ENCODE peak calls at places on chromosomes 1 and 21, in six cellular contexts. Z, K, E, R, S and V are unnamed samples.

GRCh38 chr1:212712451-212713303 is 13.0 kb upstream of the BATF3 start:
- DNase-seq in Z (no peak), K (no peak), E (peak), R (no peak), S (no peak), V (peak)

GRCh38 chr1:181485276-181486097 is 2.2 kb downstream of the CACNA1E start:
- DNase-seq in Z (peak), K (no peak), E (no peak), R (no peak), S (no peak), V (no peak)

GRCh38 chr1:30315185-30315960 is 408.0 kb downstream of the MATN1 start:
- DNase-seq in Z (no peak), K (no peak), E (peak), R (no peak), S (no peak), V (no peak)

GRCh38 chr1:35030338-35031102 is 1.2 kb downstream of the ZMYM6 start:
- DNase-seq in Z (no peak), K (no peak), E (no peak), R (no peak), S (no peak), V (no peak)

GRCh38 chr21:30839304-30839703 is 9.7 kb upstream of the KRTAP7-1 start:
- DNase-seq in Z (peak), K (no peak), E (peak), R (no peak), S (no peak), V (no peak)

GRCh38 chr1:232293361-232293760 is 336.6 kb downstream of the SIPA1L2 start:
- DNase-seq in Z (no peak), K (no peak), E (no peak), R (no peak), S (no peak), V (no peak)

GRCh38 chr1:210707300-210707699 is 378.6 kb downstream of the HHAT start:
- DNase-seq in Z (no peak), K (no peak), E (no peak), R (no peak), S (no peak), V (no peak)

GRCh38 chr1:77218477-77219165 is 609 bp downstream of the PIGK start:
- DNase-seq in Z (no peak), K (no peak), E (peak), R (no peak), S (no peak), V (no peak)

GRCh38 chr1:67256291-67257172 is 51.1 kb upstream of the IL12RB2 start:
- DNase-seq in Z (no peak), K (no peak), E (no peak), R (no peak), S (no peak), V (no peak)

GRCh38 chr1:226111109-226111864 is 48.8 kb downstream of the H3-3A start:
- DNase-seq in Z (no peak), K (no peak), E (no peak), R (no peak), S (peak), V (no peak)

GRCh38 chr1:225644666-225645065 is 8.3 kb downstream of the ENAH start:
- DNase-seq in Z (no peak), K (no peak), E (no peak), R (no peak), S (no peak), V (no peak)

GRCh38 chr1:185996211-185996610 is 262.0 kb downstream of the HMCN1 start:
- DNase-seq in Z (no peak), K (peak), E (peak), R (peak), S (no peak), V (peak)

GRCh38 chr1:53738205-53739108 is 507 bp downstream of the GLIS1 start:
- DNase-seq in Z (peak), K (no peak), E (no peak), R (no peak), S (no peak), V (no peak)

GRCh38 chr1:28374297-28374696 is 4.8 kb downstream of the PHACTR4 start:
- DNase-seq in Z (no peak), K (no peak), E (no peak), R (no peak), S (no peak), V (peak)

GRCh38 chr1:37156646-37157045 is 122.3 kb upstream of the GRIK3 start:
- DNase-seq in Z (no peak), K (no peak), E (no peak), R (no peak), S (no peak), V (no peak)

GRCh38 chr1:160204526-160205241 is 500 bp upstream of the PEA15 start:
- DNase-seq in Z (no peak), K (no peak), E (no peak), R (no peak), S (peak), V (no peak)

GRCh38 chr1:228281631-228282328 is 73.9 kb downstream of the OBSCN start:
- DNase-seq in Z (no peak), K (no peak), E (no peak), R (no peak), S (no peak), V (no peak)

GRCh38 chr1:186454996-186455395 is 5.9 kb downstream of the PDC start:
- DNase-seq in Z (no peak), K (no peak), E (no peak), R (no peak), S (no peak), V (no peak)

GRCh38 chr1:206909167-206909882 is 12.1 kb downstream of the IL24 start:
- DNase-seq in Z (peak), K (no peak), E (no peak), R (peak), S (no peak), V (no peak)

GRCh38 chr1:238258510-238258909 is 367.8 kb upstream of the ZP4 start:
- DNase-seq in Z (no peak), K (no peak), E (no peak), R (no peak), S (no peak), V (no peak)

GRCh38 chr21:15848632-15849031 is 118.8 kb downstream of the USP25 start:
- DNase-seq in Z (no peak), K (no peak), E (peak), R (no peak), S (no peak), V (peak)

GRCh38 chr1:87224209-87224608 is 104.5 kb upstream of the LMO4 start:
- DNase-seq in Z (no peak), K (peak), E (peak), R (no peak), S (no peak), V (peak)

GRCh38 chr1:176056312-176056711 is 150.8 kb downstream of the COP1 start:
- DNase-seq in Z (no peak), K (no peak), E (no peak), R (no peak), S (no peak), V (no peak)

GRCh38 chr1:53362851-53363642 is 35.2 kb upstream of the LRP8 start:
- DNase-seq in Z (no peak), K (no peak), E (no peak), R (peak), S (no peak), V (no peak)

GRCh38 chr1:206117151-206117948 is at the start of gene AVPR1B:
- DNase-seq in Z (peak), K (no peak), E (peak), R (peak), S (peak), V (no peak)

GRCh38 chr1:114455102-114455785 is 55.8 kb downstream of the TRIM33 start:
- DNase-seq in Z (no peak), K (no peak), E (peak), R (no peak), S (no peak), V (no peak)

GRCh38 chr1:211639500-211640361 is 35.7 kb downstream of the NEK2 start:
- DNase-seq in Z (no peak), K (no peak), E (peak), R (no peak), S (no peak), V (peak)

GRCh38 chr1:62841587-62842169 is 57.7 kb downstream of the ATG4C start:
- DNase-seq in Z (peak), K (no peak), E (peak), R (no peak), S (no peak), V (peak)

GRCh38 chr1:29964718-29965533 is 728.6 kb downstream of the PTPRU start:
- DNase-seq in Z (no peak), K (no peak), E (no peak), R (no peak), S (no peak), V (no peak)

GRCh38 chr1:93681095-93681548 is 515 bp downstream of the BCAR3 start:
- DNase-seq in Z (peak), K (no peak), E (no peak), R (no peak), S (no peak), V (no peak)

GRCh38 chr1:33147997-33148314 is 33.9 kb downstream of the TRIM62 start:
- DNase-seq in Z (no peak), K (no peak), E (peak), R (no peak), S (no peak), V (peak)

GRCh38 chr1:150804671-150805070 is 3.4 kb downstream of the CTSK start:
- DNase-seq in Z (no peak), K (no peak), E (no peak), R (no peak), S (no peak), V (no peak)
- TF ChIP-seq CTCF in Z (no peak), K (no peak), E (no peak), R (no peak), S (no peak), V (no peak)

GRCh38 chr1:156893048-156893953 is at the start of gene PEAR1:
- DNase-seq in Z (peak), K (no peak), E (no peak), R (peak), S (no peak), V (no peak)
- TF ChIP-seq CTCF in Z (peak), K (no peak), E (peak), R (no peak), S (no peak), V (peak)

GRCh38 chr1:11875094-11875493 is 16.3 kb upstream of the NPPB start:
- DNase-seq in Z (no peak), K (no peak), E (no peak), R (no peak), S (no peak), V (no peak)
- TF ChIP-seq CTCF in Z (no peak), K (no peak), E (no peak), R (no peak), S (no peak), V (peak)

GRCh38 chr1:230556453-230556852 is 85.8 kb upstream of the COG2 start:
- DNase-seq in Z (no peak), K (no peak), E (no peak), R (no peak), S (no peak), V (no peak)

GRCh38 chr1:230548997-230549396 is 93.3 kb upstream of the COG2 start:
- DNase-seq in Z (no peak), K (no peak), E (no peak), R (no peak), S (no peak), V (no peak)

GRCh38 chr1:230550428-230550827 is 91.9 kb upstream of the COG2 start:
- DNase-seq in Z (no peak), K (no peak), E (no peak), R (no peak), S (no peak), V (no peak)

GRCh38 chr1:230555826-230556225 is 86.5 kb upstream of the COG2 start:
- DNase-seq in Z (no peak), K (no peak), E (no peak), R (no peak), S (no peak), V (no peak)

GRCh38 chr1:230552880-230553279 is 89.4 kb upstream of the COG2 start:
- DNase-seq in Z (no peak), K (no peak), E (no peak), R (no peak), S (no peak), V (no peak)
- TF ChIP-seq CTCF in Z (no peak), K (no peak), E (no peak), R (no peak), S (no peak), V (no peak)

DNA sequence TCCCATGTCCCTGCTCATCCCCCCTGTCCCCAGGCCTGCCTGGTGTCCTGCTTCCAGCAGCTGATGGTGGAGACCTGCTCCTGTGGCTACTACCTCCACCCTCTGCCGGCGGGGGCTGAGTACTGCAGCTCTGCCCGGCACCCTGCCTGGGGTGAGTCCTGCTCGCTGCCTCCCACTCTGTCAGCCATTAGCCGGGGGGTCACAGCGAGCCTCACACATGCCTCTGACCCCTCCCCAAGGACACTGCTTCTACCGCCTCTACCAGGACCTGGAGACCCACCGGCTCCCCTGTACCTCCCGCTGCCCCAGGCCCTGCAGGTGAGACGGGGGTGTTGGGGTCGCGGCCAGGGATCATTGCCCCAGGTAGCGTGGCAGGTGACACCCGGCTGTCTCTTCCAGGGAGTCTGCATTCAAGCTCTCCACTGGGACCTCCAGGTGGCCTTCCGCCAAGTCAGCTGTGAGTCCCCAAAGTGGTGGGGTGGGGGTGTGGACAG is 10.0 kb downstream of the SCNN1D start:
- DNase-seq in Z (peak), K (no peak), E (peak), R (no peak), S (peak), V (peak)
- TF ChIP-seq CTCF in Z (peak), K (peak), E (peak), R (peak), S (peak), V (peak)